ENCODE peak calls at places on chromosomes 13 and 19, in eight cellular contexts. One of them, this sample, is unnamed.

GRCh38 chr13:85543144-85543543 is 256.1 kb downstream of the SLITRK6 start:
- DNase-seq in COR-L47: no peak
- DNase-seq in stimulated activated CD8-positive, alpha-beta memory T cell treated with anti-CD3 and anti-CD28 coated beads, Interleukin-7, amount 100 ng/mL, for 1 hour: no peak
- DNase-seq in cardiac septum: no peak
- DNase-seq in B cell: no peak
- DNase-seq in vagina: no peak
- DNase-seq in amniotic epithelial cell: peak; percentile 8
- DNase-seq in activated CD4-positive, CD25-positive, alpha-beta regulatory T cell: no peak
- DNase-seq in this sample: no peak

GRCh38 chr13:71309905-71310304 is 557.1 kb downstream of the DACH1 start:
- DNase-seq in COR-L47: no peak
- DNase-seq in stimulated activated CD8-positive, alpha-beta memory T cell treated with anti-CD3 and anti-CD28 coated beads, Interleukin-7, amount 100 ng/mL, for 1 hour: no peak
- DNase-seq in cardiac septum: no peak
- DNase-seq in B cell: no peak
- DNase-seq in vagina: no peak
- DNase-seq in amniotic epithelial cell: no peak
- DNase-seq in activated CD4-positive, CD25-positive, alpha-beta regulatory T cell: no peak
- DNase-seq in this sample: no peak

GRCh38 chr19:351976-352625 is 7.5 kb upstream of the MIER2 start:
- DNase-seq in COR-L47: no peak
- DNase-seq in stimulated activated CD8-positive, alpha-beta memory T cell treated with anti-CD3 and anti-CD28 coated beads, Interleukin-7, amount 100 ng/mL, for 1 hour: no peak
- DNase-seq in cardiac septum: peak; percentile 35
- DNase-seq in B cell: no peak
- DNase-seq in vagina: no peak
- DNase-seq in amniotic epithelial cell: peak; percentile 14
- DNase-seq in activated CD4-positive, CD25-positive, alpha-beta regulatory T cell: no peak
- DNase-seq in this sample: no peak

GRCh38 chr13:40194204-40194806 is 472.1 kb downstream of the FOXO1 start:
- DNase-seq in COR-L47: no peak
- DNase-seq in stimulated activated CD8-positive, alpha-beta memory T cell treated with anti-CD3 and anti-CD28 coated beads, Interleukin-7, amount 100 ng/mL, for 1 hour: no peak
- DNase-seq in cardiac septum: no peak
- DNase-seq in B cell: no peak
- DNase-seq in vagina: peak; percentile 80
- DNase-seq in amniotic epithelial cell: no peak
- DNase-seq in activated CD4-positive, CD25-positive, alpha-beta regulatory T cell: no peak
- DNase-seq in this sample: peak; percentile 60

GRCh38 chr19:3667766-3668165 is 32.5 kb downstream of the PIP5K1C start:
- DNase-seq in COR-L47: no peak
- DNase-seq in stimulated activated CD8-positive, alpha-beta memory T cell treated with anti-CD3 and anti-CD28 coated beads, Interleukin-7, amount 100 ng/mL, for 1 hour: no peak
- DNase-seq in cardiac septum: no peak
- DNase-seq in B cell: no peak
- DNase-seq in vagina: no peak
- DNase-seq in amniotic epithelial cell: no peak
- DNase-seq in activated CD4-positive, CD25-positive, alpha-beta regulatory T cell: no peak
- DNase-seq in this sample: no peak

GRCh38 chr19:5691930-5692784 is 2.1 kb downstream of the RPL36 start:
- DNase-seq in COR-L47: no peak
- DNase-seq in stimulated activated CD8-positive, alpha-beta memory T cell treated with anti-CD3 and anti-CD28 coated beads, Interleukin-7, amount 100 ng/mL, for 1 hour: no peak
- DNase-seq in cardiac septum: peak; percentile 75
- DNase-seq in B cell: no peak
- DNase-seq in vagina: no peak
- DNase-seq in amniotic epithelial cell: peak; percentile 51
- DNase-seq in activated CD4-positive, CD25-positive, alpha-beta regulatory T cell: no peak
- DNase-seq in this sample: peak; percentile 67

GRCh38 chr13:85990397-85990796 is 191.2 kb upstream of the SLITRK6 start:
- DNase-seq in COR-L47: no peak
- DNase-seq in stimulated activated CD8-positive, alpha-beta memory T cell treated with anti-CD3 and anti-CD28 coated beads, Interleukin-7, amount 100 ng/mL, for 1 hour: no peak
- DNase-seq in cardiac septum: no peak
- DNase-seq in B cell: no peak
- DNase-seq in vagina: no peak
- DNase-seq in amniotic epithelial cell: no peak
- DNase-seq in activated CD4-positive, CD25-positive, alpha-beta regulatory T cell: no peak
- DNase-seq in this sample: no peak

GRCh38 chr19:52453324-52454094 is at the start of gene ZNF578:
- DNase-seq in COR-L47: no peak
- DNase-seq in stimulated activated CD8-positive, alpha-beta memory T cell treated with anti-CD3 and anti-CD28 coated beads, Interleukin-7, amount 100 ng/mL, for 1 hour: peak; percentile 41
- DNase-seq in cardiac septum: peak; percentile 86
- DNase-seq in B cell: peak; percentile 79
- DNase-seq in vagina: no peak
- DNase-seq in amniotic epithelial cell: peak; percentile 85
- DNase-seq in activated CD4-positive, CD25-positive, alpha-beta regulatory T cell: peak; percentile 2
- DNase-seq in this sample: peak; percentile 65

GRCh38 chr19:41657157-41657556 is 30.3 kb upstream of the CEACAM4 start:
- DNase-seq in COR-L47: no peak
- DNase-seq in stimulated activated CD8-positive, alpha-beta memory T cell treated with anti-CD3 and anti-CD28 coated beads, Interleukin-7, amount 100 ng/mL, for 1 hour: no peak
- DNase-seq in cardiac septum: no peak
- DNase-seq in B cell: no peak
- DNase-seq in vagina: no peak
- DNase-seq in amniotic epithelial cell: no peak
- DNase-seq in activated CD4-positive, CD25-positive, alpha-beta regulatory T cell: no peak
- DNase-seq in this sample: no peak

GRCh38 chr13:93368705-93369104 is 142.1 kb downstream of the GPC6 start:
- DNase-seq in COR-L47: no peak
- DNase-seq in stimulated activated CD8-positive, alpha-beta memory T cell treated with anti-CD3 and anti-CD28 coated beads, Interleukin-7, amount 100 ng/mL, for 1 hour: no peak
- DNase-seq in cardiac septum: no peak
- DNase-seq in B cell: no peak
- DNase-seq in vagina: no peak
- DNase-seq in amniotic epithelial cell: no peak
- DNase-seq in activated CD4-positive, CD25-positive, alpha-beta regulatory T cell: no peak
- DNase-seq in this sample: no peak

GRCh38 chr19:37251308-37252229 is 33.6 kb downstream of the ZNF383 start:
- DNase-seq in COR-L47: peak; percentile 96
- DNase-seq in stimulated activated CD8-positive, alpha-beta memory T cell treated with anti-CD3 and anti-CD28 coated beads, Interleukin-7, amount 100 ng/mL, for 1 hour: no peak
- DNase-seq in cardiac septum: peak; percentile 91
- DNase-seq in B cell: peak; percentile 72
- DNase-seq in vagina: no peak
- DNase-seq in amniotic epithelial cell: peak; percentile 99
- DNase-seq in activated CD4-positive, CD25-positive, alpha-beta regulatory T cell: no peak
- DNase-seq in this sample: peak; percentile 88

GRCh38 chr19:53670345-53670744 is 38.5 kb downstream of the DPRX start:
- DNase-seq in COR-L47: no peak
- DNase-seq in stimulated activated CD8-positive, alpha-beta memory T cell treated with anti-CD3 and anti-CD28 coated beads, Interleukin-7, amount 100 ng/mL, for 1 hour: no peak
- DNase-seq in cardiac septum: no peak
- DNase-seq in B cell: no peak
- DNase-seq in vagina: no peak
- DNase-seq in amniotic epithelial cell: no peak
- DNase-seq in activated CD4-positive, CD25-positive, alpha-beta regulatory T cell: no peak
- DNase-seq in this sample: no peak